ENCODE peak calls at places on chromosomes 5 and 9, in eight cellular contexts. P is HTR-8/SVneo, Z is HT-29, B is choroid plexus epithelial cell, V is bronchial epithelial cell, E is fibroblast of the conjunctiva, I is HS-5, F is glomerular endothelial cell. C is an unnamed sample.

GRCh38 chr9:112774006-112774996 is 23.7 kb downstream of the SNX30 start:
- DNase-seq in P (no peak), Z (no peak), B (peak), V (peak), E (no peak), I (no peak), F (no peak), C (no peak)

GRCh38 chr5:82074968-82075367 is 103.1 kb downstream of the ATG10 start:
- DNase-seq in P (no peak), Z (no peak), B (peak), V (no peak), E (no peak), I (no peak), F (no peak), C (no peak)

GRCh38 chr5:143008809-143009521 is 238.8 kb downstream of the ARHGAP26 start:
- DNase-seq in P (peak), Z (peak), B (peak), V (peak), E (no peak), I (peak), F (peak), C (peak)

GRCh38 chr5:80140496-80140895 is 105.3 kb downstream of the THBS4 start:
- DNase-seq in P (no peak), Z (no peak), B (no peak), V (no peak), E (no peak), I (no peak), F (no peak), C (no peak)

GRCh38 chr9:137388589-137389427 is 34.2 kb downstream of the EXD3 start:
- DNase-seq in P (no peak), Z (no peak), B (no peak), V (no peak), E (no peak), I (no peak), F (no peak), C (no peak)

GRCh38 chr5:31396611-31397295 is 135.1 kb downstream of the DROSHA start:
- DNase-seq in P (no peak), Z (no peak), B (no peak), V (no peak), E (no peak), I (no peak), F (no peak), C (no peak)

GRCh38 chr5:143355710-143356109 is 47.8 kb downstream of the NR3C1 start:
- DNase-seq in P (peak), Z (peak), B (peak), V (peak), E (peak), I (peak), F (peak), C (peak)

GRCh38 chr9:94250456-94250855 is 8.6 kb upstream of the ZNF169 start:
- DNase-seq in P (no peak), Z (no peak), B (no peak), V (peak), E (no peak), I (no peak), F (no peak), C (no peak)

GRCh38 chr5:168341178-168341577 is 49.7 kb downstream of the WWC1 start:
- DNase-seq in P (no peak), Z (no peak), B (no peak), V (peak), E (no peak), I (no peak), F (no peak), C (no peak)

GRCh38 chr5:173326501-173326960 is 1.7 kb downstream of the STC2 start:
- DNase-seq in P (peak), Z (no peak), B (peak), V (peak), E (peak), I (peak), F (no peak), C (peak)

GRCh38 chr9:33124716-33125378 is 42.3 kb downstream of the B4GALT1 start:
- DNase-seq in P (no peak), Z (no peak), B (peak), V (no peak), E (no peak), I (no peak), F (no peak), C (no peak)

GRCh38 chr5:138149530-138149929 is 10.3 kb upstream of the NME5 start:
- DNase-seq in P (peak), Z (no peak), B (no peak), V (peak), E (no peak), I (peak), F (no peak), C (no peak)

C was measured in foreskin keratinocyte.